ENCODE peak calls at places on chromosomes 11 and 22, in seven cellular contexts. E is BE2C, I is RWPE1, L is foreskin fibroblast, J is progenitor cell of endocrine pancreas, D is mesothelial cell of epicardium, Y is GM23338. V is an unnamed sample.

GRCh38 chr22:36871669-36872081 is 10.9 kb downstream of the NCF4 start:
- DNase-seq in J (no peak), D (no peak), I (peak), Y (peak), L (no peak), E (no peak), V (no peak)

GRCh38 chr22:45903355-45904149 is 73.4 kb downstream of the WNT7B start:
- DNase-seq in Y (no peak), I (peak), L (peak), J (no peak), E (no peak), D (no peak), V (no peak)

GRCh38 chr11:47004595-47005033 is 68.1 kb downstream of the CSTPP1 start:
- DNase-seq in D (no peak), E (peak), I (no peak), Y (no peak), L (peak), J (no peak), V (no peak)

GRCh38 chr22:33130473-33130872 is 72.3 kb upstream of the SYN3 start:
- DNase-seq in D (no peak), I (no peak), L (no peak), J (no peak), E (no peak), Y (no peak), V (no peak)

GRCh38 chr22:41873391-41873790 is 40.5 kb downstream of the SREBF2 start:
- DNase-seq in E (no peak), Y (no peak), J (no peak), I (no peak), L (no peak), D (no peak), V (no peak)

GRCh38 chr22:20751185-20751851 is 22.6 kb upstream of the SERPIND1 start:
- DNase-seq in D (no peak), Y (peak), J (no peak), I (no peak), E (no peak), L (peak), V (no peak)

GRCh38 chr11:96748639-96749370 is 359.0 kb downstream of the JRKL start:
- DNase-seq in I (peak), E (no peak), J (no peak), Y (no peak), D (no peak), L (peak), V (no peak)

GRCh38 chr11:14541180-14541579 is 21.0 kb upstream of the PSMA1 start:
- DNase-seq in L (peak), E (no peak), D (no peak), I (no peak), J (no peak), Y (no peak), V (no peak)

GRCh38 chr11:33258631-33259184 is 1.5 kb downstream of the HIPK3 start:
- DNase-seq in I (no peak), E (no peak), J (no peak), D (no peak), Y (no peak), L (no peak), V (no peak)

GRCh38 chr11:33259869-33260268 is 2.7 kb downstream of the HIPK3 start:
- DNase-seq in D (no peak), Y (no peak), L (no peak), E (no peak), J (no peak), I (no peak), V (no peak)

GRCh38 chr11:33257160-33257896 is at the start of gene HIPK3:
- DNase-seq in J (peak), L (peak), D (peak), I (peak), E (peak), Y (peak), V (peak)

GRCh38 chr11:33256808-33257159 is 397 bp upstream of the HIPK3 start:
- DNase-seq in J (no peak), D (no peak), I (no peak), L (no peak), E (no peak), Y (no peak), V (no peak)

DNA sequence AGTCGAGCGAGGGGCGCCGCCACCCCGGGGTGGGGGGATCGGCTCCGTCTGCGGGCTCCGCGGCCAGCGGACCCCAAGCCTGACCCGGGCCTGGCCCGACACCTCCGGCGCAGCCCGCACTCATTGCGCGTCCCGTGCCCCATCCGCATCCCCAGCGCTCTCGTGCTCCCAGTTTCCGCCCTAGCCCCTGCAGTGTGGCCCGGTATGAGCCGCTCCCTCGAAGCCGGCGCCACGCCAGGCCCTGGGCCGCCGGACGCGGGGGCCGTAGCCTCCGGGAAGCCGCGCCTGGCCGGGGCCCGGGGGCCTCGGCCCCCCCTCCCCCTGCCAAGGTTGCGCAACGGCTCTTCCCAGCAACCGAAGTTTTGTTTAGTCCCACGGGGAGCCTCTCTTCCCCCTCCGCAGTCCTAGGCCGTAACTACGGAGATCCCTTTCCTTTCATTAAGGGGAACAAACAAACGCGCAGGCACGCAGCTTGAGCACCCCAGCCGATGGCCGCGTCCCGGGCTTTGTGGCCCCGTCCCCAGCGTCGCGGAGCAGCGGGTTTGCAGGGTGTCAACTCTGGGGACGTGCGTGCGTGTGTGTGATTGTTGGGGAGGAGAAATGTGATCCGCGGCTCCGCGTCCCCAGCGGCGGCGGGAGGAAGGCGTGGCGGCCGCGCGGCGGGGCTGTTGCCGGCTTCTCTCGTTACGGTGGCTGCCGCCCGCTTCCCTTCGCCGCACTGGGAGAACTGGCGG is 883 bp downstream of the HIPK3 start:
- DNase-seq in J (peak), I (peak), D (peak), E (peak), Y (peak), L (peak), V (peak)
- TF ChIP-seq CTCF in J (peak), I (no peak), D (no peak), E (no peak), Y (no peak), L (peak), V (no peak)

GRCh38 chr11:125062931-125063428 is at the start of gene SLC37A2:
- DNase-seq in Y (peak), D (no peak), J (peak), L (peak), I (peak), E (peak), V (peak)
- TF ChIP-seq CTCF in Y (no peak), D (no peak), J (peak), L (no peak), I (peak), E (no peak), V (no peak)

DNA sequence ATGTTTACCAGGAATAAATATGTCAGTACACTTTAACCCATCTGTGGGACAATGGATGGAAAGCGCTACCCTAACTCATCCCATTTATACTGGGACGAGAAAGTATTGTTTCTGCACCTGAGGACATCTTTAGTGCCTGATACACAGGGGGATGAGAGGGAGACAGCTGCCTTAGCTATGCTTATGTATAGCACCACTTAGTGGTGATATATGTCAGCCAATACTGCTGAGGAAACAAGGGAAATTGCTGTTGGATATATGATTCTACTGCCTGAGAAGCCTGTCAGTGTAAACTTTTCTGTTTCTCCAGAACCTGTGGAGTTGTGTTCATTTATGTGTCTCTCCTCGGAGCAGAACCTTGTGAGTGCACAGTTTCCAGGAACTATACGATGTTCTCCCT is 13.3 kb upstream of the CEP295 start:
- DNase-seq in E (peak), L (peak), Y (peak), J (no peak), I (no peak), D (no peak), V (no peak)
- TF ChIP-seq CTCF in E (peak), L (peak), Y (peak), J (peak), I (no peak), D (no peak), V (no peak)

GRCh38 chr22:26762503-26763170 is 105.2 kb downstream of the MIAT start:
- DNase-seq in I (no peak), Y (no peak), D (no peak), L (no peak), J (no peak), E (no peak), V (no peak)

GRCh38 chr22:26757496-26757895 is 100.1 kb downstream of the MIAT start:
- DNase-seq in E (no peak), L (no peak), Y (no peak), J (no peak), D (no peak), I (no peak), V (no peak)

GRCh38 chr22:26751217-26751616 is 93.8 kb downstream of the MIAT start:
- DNase-seq in Y (peak), J (no peak), E (no peak), L (no peak), D (no peak), I (no peak), V (no peak)

GRCh38 chr22:26753125-26753862 is 95.9 kb downstream of the MIAT start:
- DNase-seq in Y (peak), E (no peak), D (no peak), J (no peak), I (no peak), L (no peak), V (no peak)

GRCh38 chr22:26756675-26757293 is 99.4 kb downstream of the MIAT start:
- DNase-seq in D (peak), L (peak), Y (peak), I (peak), J (peak), E (peak), V (peak)
- TF ChIP-seq CTCF in D (peak), L (peak), Y (peak), I (peak), J (peak), E (peak), V (peak)

GRCh38 chr11:2088746-2089535 is 50.2 kb downstream of the IGF2 start:
- DNase-seq in L (no peak), D (no peak), Y (peak), E (no peak), I (no peak), J (no peak), V (peak)
- TF ChIP-seq CTCF in L (no peak), D (no peak), Y (no peak), E (no peak), I (no peak), J (peak), V (no peak)

GRCh38 chr11:121661796-121662508 is 209.2 kb upstream of the SORL1-AS1 start:
- DNase-seq in E (no peak), D (no peak), L (peak), I (no peak), Y (no peak), J (no peak), V (no peak)
- TF ChIP-seq CTCF in E (no peak), D (no peak), L (peak), I (no peak), Y (no peak), J (no peak), V (no peak)

GRCh38 chr11:17839973-17840611 is 105.5 kb downstream of the KCNC1 start:
- DNase-seq in J (no peak), I (no peak), Y (no peak), L (peak), E (no peak), D (no peak), V (no peak)

GRCh38 chr11:17838102-17838501 is 103.5 kb downstream of the KCNC1 start:
- DNase-seq in J (no peak), I (no peak), E (no peak), D (no peak), Y (no peak), L (no peak), V (no peak)

DNA sequence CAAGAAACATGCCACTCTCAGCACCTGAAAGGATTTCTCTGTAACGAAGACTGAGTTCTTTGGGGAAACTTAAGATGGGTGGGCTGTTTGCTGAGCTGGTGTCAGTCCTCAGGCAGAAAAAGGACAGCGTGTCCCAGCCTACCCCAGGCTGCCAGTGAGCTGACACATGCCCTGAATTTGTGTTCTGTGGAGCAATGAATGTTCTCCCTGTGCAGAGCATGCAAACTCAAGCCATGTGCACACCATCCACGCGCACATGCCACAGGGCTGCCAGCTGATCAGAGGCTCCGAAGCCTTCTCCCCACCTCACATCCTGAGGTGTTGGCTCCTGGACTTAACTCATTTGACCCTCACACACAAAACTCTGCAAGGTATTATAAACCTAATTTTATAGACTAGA is 104.9 kb downstream of the KCNC1 start:
- DNase-seq in I (no peak), Y (no peak), L (peak), E (no peak), D (no peak), J (no peak), V (no peak)
- TF ChIP-seq CTCF in I (no peak), Y (no peak), L (no peak), E (no peak), D (no peak), J (no peak), V (no peak)

GRCh38 chr22:22754961-22755777 is 110.8 kb downstream of the GGTLC2 start:
- DNase-seq in D (no peak), E (no peak), I (no peak), J (no peak), Y (no peak), L (no peak), V (peak)

GRCh38 chr22:22752556-22753477 is 108.4 kb downstream of the GGTLC2 start:
- DNase-seq in I (no peak), L (peak), Y (no peak), D (no peak), J (no peak), E (no peak), V (no peak)

GRCh38 chr22:22754268-22754657 is 109.8 kb downstream of the GGTLC2 start:
- DNase-seq in L (no peak), J (no peak), E (no peak), D (no peak), I (no peak), Y (no peak), V (no peak)

GRCh38 chr22:22752199-22752555 is 107.8 kb downstream of the GGTLC2 start:
- DNase-seq in J (no peak), Y (no peak), D (no peak), E (no peak), L (no peak), I (no peak), V (no peak)

GRCh38 chr22:22753526-22754267 is 109.3 kb downstream of the GGTLC2 start:
- DNase-seq in Y (peak), D (no peak), J (peak), I (peak), L (peak), E (peak), V (peak)
- TF ChIP-seq CTCF in Y (peak), D (peak), J (peak), I (peak), L (peak), E (peak), V (peak)